ENCODE peak calls at places on chromosomes 16 and 17, in eight cellular contexts. U is kidney, I is cardiac fibroblast, N is GM10248, M is ascending aorta, C is BJ, X is cardiac muscle cell, D is B cell. H is an unnamed sample.

GRCh38 chr17:34464812-34465211 is 101.8 kb upstream of the CCL1 start:
- DNase-seq in M (no peak), D (no peak), I (no peak), N (no peak), U (no peak), C (no peak), X (no peak), H (no peak)

GRCh38 chr17:31877911-31878702 is 19.1 kb upstream of the COPRS start:
- DNase-seq in M (peak; percentile 65), N (no peak), D (no peak), I (peak; percentile 10), C (no peak), X (no peak), U (no peak), H (no peak)

GRCh38 chr17:43140396-43141332 is 15.5 kb upstream of the BRCA1 start:
- DNase-seq in X (no peak), C (no peak), U (no peak), N (no peak), M (no peak), I (no peak), D (no peak), H (no peak)

GRCh38 chr17:39099686-39100293 is 51.6 kb downstream of the PLXDC1 start:
- DNase-seq in C (no peak), M (no peak), U (no peak), D (no peak), X (peak; percentile 39), N (no peak), I (peak; percentile 90), H (no peak)

GRCh38 chr16:48383877-48384304 is 1.3 kb downstream of the SIAH1 start:
- DNase-seq in M (peak; percentile 65), U (no peak), X (peak; percentile 31), N (no peak), D (peak; percentile 17), C (no peak), I (peak; percentile 28), H (no peak)

GRCh38 chr16:49854227-49855203 is 1.4 kb downstream of the ZNF423 start:
- DNase-seq in M (no peak), N (no peak), D (no peak), U (peak; percentile 83), I (peak; percentile 42), X (peak; percentile 70), C (no peak), H (no peak)

GRCh38 chr16:80527297-80527696 is 13.5 kb upstream of the DYNLRB2 start:
- DNase-seq in D (peak; percentile 42), U (no peak), X (peak; percentile 9), M (no peak), N (peak; percentile 52), I (peak; percentile 20), C (no peak), H (no peak)

GRCh38 chr17:8189041-8189710 is 804 bp downstream of the BORCS6 start:
- DNase-seq in C (no peak), U (peak; percentile 85), X (no peak), N (no peak), D (no peak), M (no peak), I (no peak), H (no peak)

GRCh38 chr16:79001156-79001997 is 599.2 kb downstream of the MAF start:
- DNase-seq in U (no peak), N (no peak), D (no peak), X (peak; percentile 76), C (no peak), M (no peak), I (no peak), H (no peak)

GRCh38 chr17:38557395-38557794 is 48.4 kb downstream of the SRCIN1 start:
- DNase-seq in M (no peak), C (no peak), I (no peak), U (no peak), X (no peak), N (no peak), D (no peak), H (no peak)

GRCh38 chr16:75022567-75022966 is 23.7 kb downstream of the ZNRF1 start:
- DNase-seq in X (no peak), M (no peak), D (no peak), I (no peak), U (no peak), C (no peak), N (no peak), H (no peak)

GRCh38 chr17:46962374-46962790 is 16.7 kb downstream of the RPRML start:
- DNase-seq in I (peak; percentile 86), M (no peak), U (no peak), C (no peak), N (no peak), X (no peak), D (no peak), H (no peak)

GRCh38 chr17:77140878-77141767 is at the start of gene SEC14L1:
- DNase-seq in I (peak; percentile 42), U (peak; percentile 88), C (no peak), M (peak; percentile 75), N (no peak), X (peak; percentile 51), D (peak; percentile 54), H (no peak)

GRCh38 chr16:83586036-83586810 is 221.6 kb upstream of the HSBP1 start:
- DNase-seq in D (no peak), I (no peak), U (no peak), X (peak; percentile 13), M (no peak), N (no peak), C (no peak), H (no peak)

GRCh38 chr16:1530883-1531637 is 2.4 kb upstream of the TMEM204 start:
- DNase-seq in X (no peak), D (no peak), N (no peak), U (peak; percentile 91), I (peak; percentile 90), C (peak; percentile 93), M (peak; percentile 80), H (no peak)
- TF ChIP-seq CTCF in X (no peak), D (no peak), N (no peak), U (no peak), I (no peak), C (peak; percentile 10), M (no peak), H (no peak)

DNA sequence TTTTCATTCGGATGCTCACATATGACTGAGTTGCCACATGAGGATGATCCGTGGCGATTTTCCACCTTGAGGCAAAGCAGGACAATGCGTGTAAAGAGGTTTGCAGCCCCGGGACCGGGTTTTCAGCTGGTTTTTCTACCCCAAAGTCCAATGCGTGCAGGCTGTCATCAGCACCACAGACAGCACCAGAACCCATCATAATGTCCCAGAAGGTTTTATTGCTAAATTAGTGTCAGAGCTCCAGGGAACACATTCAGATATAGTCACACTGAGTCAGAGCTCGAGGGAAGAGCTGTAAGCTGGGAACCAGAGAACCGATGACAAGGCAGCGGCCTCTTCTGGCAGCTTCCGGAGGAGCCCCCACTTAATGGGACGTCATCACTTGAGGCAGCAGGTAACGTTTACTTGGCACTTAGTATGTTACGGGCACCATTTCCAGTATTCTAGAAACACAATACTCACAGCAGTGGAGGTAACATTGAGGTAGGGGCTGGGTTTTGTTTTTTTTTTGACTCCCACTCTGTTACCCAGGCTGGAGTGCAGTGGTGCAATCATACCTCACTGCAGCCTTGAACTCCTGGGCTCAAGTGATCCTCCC is 8.9 kb upstream of the NAGPA start:
- DNase-seq in X (peak; percentile 7), N (no peak), U (peak; percentile 26), C (no peak), I (no peak), D (no peak), M (no peak), H (peak; percentile 25)
- TF ChIP-seq CTCF in X (no peak), N (no peak), U (no peak), C (peak; percentile 15), I (no peak), D (no peak), M (no peak), H (no peak)

DNA sequence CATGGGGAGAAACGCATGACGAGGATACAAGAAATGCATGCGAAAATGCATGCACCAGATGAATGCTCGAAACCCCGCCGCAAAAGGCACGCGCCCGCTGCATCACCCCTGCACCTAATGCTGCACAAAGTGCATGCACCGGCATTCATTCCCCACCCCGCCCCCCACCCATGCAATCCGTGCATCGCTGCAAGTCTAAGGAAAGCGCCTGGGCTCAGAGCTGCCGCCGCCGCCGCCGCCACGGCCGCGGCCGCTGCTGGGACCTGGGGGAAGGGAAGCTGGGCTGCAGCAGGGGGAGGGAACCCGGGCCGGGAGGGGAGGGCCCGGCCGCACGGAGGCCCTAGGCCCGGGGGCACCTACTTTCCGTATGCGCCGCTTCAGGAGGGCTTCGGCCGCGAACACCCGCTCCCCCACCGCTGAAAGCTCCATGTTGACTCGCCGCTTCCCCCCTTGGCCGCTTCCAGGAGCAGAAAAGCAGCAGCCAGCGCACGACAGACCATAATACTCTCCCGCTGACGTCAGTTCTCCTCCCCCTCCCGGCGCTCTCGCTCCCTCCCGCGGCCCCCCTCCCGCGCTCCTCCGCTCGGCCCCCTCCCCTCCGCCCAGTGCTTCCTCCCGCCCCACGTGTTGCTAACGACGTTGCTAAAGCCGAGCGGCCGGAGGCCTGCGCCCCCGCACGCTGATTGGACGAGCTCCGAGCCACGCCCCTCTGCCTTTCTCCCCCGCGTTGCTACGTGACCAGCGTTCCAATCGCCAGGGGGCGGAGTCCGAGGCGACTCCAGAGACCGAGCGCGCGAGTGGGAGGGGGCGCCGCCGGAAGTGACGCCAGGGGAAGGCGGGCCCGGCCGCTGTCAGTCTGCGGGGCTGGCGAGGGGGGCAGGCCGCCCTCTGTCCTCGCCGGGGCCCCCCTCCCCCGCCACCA is at the start of gene CBX8:
- DNase-seq in N (peak; percentile 100), X (peak; percentile 100), M (peak; percentile 100), C (peak; percentile 91), D (peak; percentile 99), U (peak; percentile 100), I (peak; percentile 100), H (peak; percentile 100)
- TF ChIP-seq CTCF in N (peak; percentile 18), X (no peak), M (no peak), C (peak; percentile 14), D (no peak), U (no peak), I (no peak), H (no peak)

GRCh38 chr17:9984768-9985167 is 79.7 kb upstream of the RCVRN start:
- DNase-seq in C (no peak), N (no peak), X (no peak), I (no peak), D (no peak), M (no peak), U (no peak), H (no peak)

GRCh38 chr17:9979463-9979995 is 74.5 kb upstream of the RCVRN start:
- DNase-seq in U (no peak), I (no peak), X (no peak), C (no peak), N (no peak), D (no peak), M (no peak), H (no peak)

GRCh38 chr17:9985622-9986021 is 80.6 kb upstream of the RCVRN start:
- DNase-seq in U (no peak), N (no peak), M (no peak), D (no peak), X (no peak), C (no peak), I (no peak), H (no peak)

GRCh38 chr17:9981344-9981915 is 76.4 kb upstream of the RCVRN start:
- DNase-seq in D (no peak), X (no peak), U (no peak), M (no peak), N (no peak), I (no peak), C (no peak), H (no peak)

DNA sequence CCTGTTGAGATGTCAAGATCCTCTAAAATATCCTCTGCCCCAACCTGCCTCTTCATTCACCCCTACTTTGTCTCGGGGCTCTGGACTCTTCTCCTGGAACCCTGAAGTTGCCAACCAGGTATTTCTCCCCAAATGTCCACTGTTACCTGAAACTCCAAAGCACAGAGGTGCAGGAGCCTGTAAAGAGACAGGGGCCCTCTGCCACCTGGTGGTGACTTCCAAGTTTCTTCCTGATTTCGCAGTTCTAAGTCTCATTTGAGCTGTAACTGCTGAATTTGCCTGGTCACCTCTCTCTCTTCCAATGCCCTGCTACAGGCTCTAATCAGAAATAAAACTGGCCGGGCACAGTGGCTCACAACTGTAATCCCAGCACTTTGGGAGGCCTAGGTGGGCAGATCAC is 77.1 kb upstream of the RCVRN start:
- DNase-seq in X (peak; percentile 12), U (no peak), N (peak; percentile 54), D (no peak), I (no peak), C (no peak), M (no peak), H (no peak)
- TF ChIP-seq CTCF in X (peak; percentile 24), U (no peak), N (peak; percentile 26), D (no peak), I (no peak), C (peak; percentile 14), M (no peak), H (peak; percentile 42)

H was measured in RWPE2.